ENCODE peak calls at places on chromosome 9, in five cellular contexts. A, X, H, B and U are unnamed samples.

GRCh38 chr9:136757328-136757727 is 715 bp downstream of the LCN8 start:
- DNase-seq in A (no peak), X (no peak), H (no peak), B (no peak), U (no peak)

GRCh38 chr9:120774719-120775118 is 18.5 kb downstream of the FBXW2 start:
- DNase-seq in A (no peak), X (peak), H (no peak), B (no peak), U (no peak)

GRCh38 chr9:10704720-10705119 is 91.9 kb upstream of the PTPRD start:
- DNase-seq in A (no peak), X (no peak), H (no peak), B (no peak), U (no peak)

GRCh38 chr9:4762889-4763521 is 22.0 kb upstream of the AK3 start:
- DNase-seq in A (peak), X (peak), H (no peak), B (no peak), U (peak)

GRCh38 chr9:16825364-16825763 is 45.1 kb downstream of the BNC2 start:
- DNase-seq in A (no peak), X (no peak), H (no peak), B (no peak), U (no peak)

GRCh38 chr9:90100014-90100413 is 495.2 kb downstream of the GADD45G start:
- DNase-seq in A (no peak), X (no peak), H (no peak), B (no peak), U (no peak)

GRCh38 chr9:119500072-119500771 is 131.0 kb upstream of the BRINP1 start:
- DNase-seq in A (no peak), X (no peak), H (no peak), B (no peak), U (no peak)

GRCh38 chr9:124735121-124735520 is 36.0 kb downstream of the NR6A1 start:
- DNase-seq in A (no peak), X (no peak), H (no peak), B (no peak), U (no peak)

GRCh38 chr9:100595391-100596199 is 17.7 kb downstream of the CAVIN4 start:
- DNase-seq in A (peak), X (peak), H (peak), B (no peak), U (peak)

GRCh38 chr9:130526854-130527650 is 52.3 kb upstream of the FUBP3 start:
- DNase-seq in A (no peak), X (no peak), H (no peak), B (no peak), U (no peak)

GRCh38 chr9:133538851-133539250 is 4.3 kb downstream of the ADAMTSL2 start:
- DNase-seq in A (no peak), X (no peak), H (no peak), B (no peak), U (no peak)

GRCh38 chr9:73742412-73742811 is 590.7 kb downstream of the ANXA1 start:
- DNase-seq in A (no peak), X (no peak), H (no peak), B (no peak), U (no peak)

GRCh38 chr9:130938652-130939404 is at the start of gene FIBCD1:
- DNase-seq in A (no peak), X (peak), H (no peak), B (no peak), U (peak)

GRCh38 chr9:121709798-121710197 is 58.4 kb downstream of the DAB2IP start:
- DNase-seq in A (no peak), X (no peak), H (no peak), B (no peak), U (no peak)

GRCh38 chr9:88355166-88355565 is 33.1 kb upstream of the SPIN1 start:
- DNase-seq in A (no peak), X (no peak), H (no peak), B (no peak), U (no peak)

GRCh38 chr9:112719696-112720095 is 1.8 kb upstream of the INIP start:
- DNase-seq in A (no peak), X (no peak), H (no peak), B (no peak), U (no peak)

GRCh38 chr9:89988458-89988857 is 383.6 kb downstream of the GADD45G start:
- DNase-seq in A (no peak), X (no peak), H (no peak), B (no peak), U (no peak)

GRCh38 chr9:100359057-100359456 is 6.3 kb upstream of the TEX10 start:
- DNase-seq in A (no peak), X (no peak), H (no peak), B (no peak), U (no peak)

GRCh38 chr9:123713282-123713681 is 216.6 kb downstream of the DENND1A start:
- DNase-seq in A (no peak), X (no peak), H (no peak), B (no peak), U (no peak)

GRCh38 chr9:123370526-123371227 is 14.7 kb downstream of the CRB2 start:
- DNase-seq in A (no peak), X (no peak), H (no peak), B (no peak), U (no peak)

GRCh38 chr9:83934569-83935275 is 13.5 kb upstream of the KIF27 start:
- DNase-seq in A (no peak), X (no peak), H (no peak), B (no peak), U (no peak)

GRCh38 chr9:97555164-97555563 is 53.7 kb downstream of the TMOD1 start:
- DNase-seq in A (peak), X (no peak), H (no peak), B (no peak), U (no peak)

GRCh38 chr9:13719981-13720380 is 440.5 kb upstream of the MPDZ start:
- DNase-seq in A (no peak), X (no peak), H (no peak), B (no peak), U (no peak)

GRCh38 chr9:137034709-137035506 is 3.0 kb upstream of the FUT7 start:
- DNase-seq in A (peak), X (peak), H (peak), B (peak), U (peak)

GRCh38 chr9:92276223-92277007 is 17.1 kb downstream of the IARS1 start:
- DNase-seq in A (no peak), X (no peak), H (no peak), B (no peak), U (peak)

GRCh38 chr9:123401879-123402513 is 46.0 kb downstream of the CRB2 start:
- DNase-seq in A (peak), X (peak), H (no peak), B (no peak), U (peak)

GRCh38 chr9:30089428-30089827 is 2295.0 kb upstream of the ACO1 start:
- DNase-seq in A (no peak), X (no peak), H (no peak), B (no peak), U (no peak)

GRCh38 chr9:38107811-38108304 is 38.8 kb upstream of the SHB start:
- DNase-seq in A (no peak), X (peak), H (no peak), B (peak), U (no peak)

GRCh38 chr9:37220971-37221370 is 100.6 kb downstream of the ZCCHC7 start:
- DNase-seq in A (no peak), X (no peak), H (no peak), B (no peak), U (no peak)

GRCh38 chr9:22008662-22009562 is at the start of gene CDKN2B:
- DNase-seq in A (peak), X (no peak), H (no peak), B (peak), U (peak)

GRCh38 chr9:22005700-22006605 is 3.2 kb downstream of the CDKN2B start:
- DNase-seq in A (no peak), X (no peak), H (no peak), B (peak), U (peak)

GRCh38 chr9:22009563-22009867 is 410 bp upstream of the CDKN2B start:
- DNase-seq in A (no peak), X (no peak), H (no peak), B (no peak), U (no peak)

GRCh38 chr9:22002038-22002437 is 7.1 kb downstream of the CDKN2B start:
- DNase-seq in A (no peak), X (no peak), H (no peak), B (no peak), U (no peak)

DNA sequence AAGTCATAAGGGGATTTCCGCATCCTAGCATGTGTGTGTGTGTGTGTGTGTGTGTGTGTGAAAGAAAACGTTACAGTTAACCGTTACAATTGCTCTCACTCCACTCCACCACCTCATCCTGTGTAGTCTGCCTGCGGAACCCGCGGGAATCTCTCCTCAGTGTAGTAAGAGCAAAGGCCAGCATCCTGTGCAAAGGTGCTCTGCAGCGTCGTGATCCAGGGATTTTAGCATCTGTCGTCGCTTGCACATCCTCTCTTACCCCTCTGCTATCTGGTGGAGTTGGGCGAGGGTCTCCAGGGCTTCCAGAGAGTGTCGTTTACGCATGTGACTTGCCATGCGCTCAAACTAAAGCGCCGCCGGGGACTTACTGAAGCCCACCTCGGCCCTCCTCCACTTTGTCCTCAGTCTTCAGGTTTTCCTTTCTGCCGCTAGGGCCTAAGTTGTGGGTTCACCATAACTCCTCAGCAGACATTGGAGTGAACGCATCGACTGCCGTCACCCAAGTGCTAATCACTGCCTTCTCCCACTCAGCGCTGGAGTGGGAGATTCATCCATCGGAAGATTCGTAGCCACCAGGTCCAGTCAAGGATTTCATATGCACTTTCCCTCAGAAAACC is 3.9 kb downstream of the CDKN2B start:
- DNase-seq in A (no peak), X (no peak), H (no peak), B (no peak), U (peak)
- TF ChIP-seq CTCF in A (no peak), X (no peak), H (no peak), B (no peak), U (no peak)

GRCh38 chr9:21965401-21965951 is 28.7 kb downstream of the CDKN2A start:
- DNase-seq in A (no peak), X (no peak), H (no peak), B (no peak), U (peak)
- TF ChIP-seq CTCF in A (peak), X (no peak), H (peak), B (no peak), U (no peak)

GRCh38 chr9:72173080-72173479 is 23.8 kb downstream of the GDA start:
- DNase-seq in A (no peak), X (no peak), H (no peak), B (no peak), U (no peak)

GRCh38 chr9:72165821-72166547 is 16.7 kb downstream of the GDA start:
- DNase-seq in A (no peak), X (no peak), H (no peak), B (no peak), U (no peak)

GRCh38 chr9:72168075-72168474 is 18.8 kb downstream of the GDA start:
- DNase-seq in A (no peak), X (no peak), H (no peak), B (no peak), U (no peak)

GRCh38 chr9:72169185-72169584 is 19.9 kb downstream of the GDA start:
- DNase-seq in A (no peak), X (no peak), H (peak), B (no peak), U (no peak)
- TF ChIP-seq CTCF in A (no peak), X (no peak), H (no peak), B (no peak), U (no peak)

GRCh38 chr9:76756273-76756650 is 8.0 kb upstream of the PCA3 start:
- DNase-seq in A (peak), X (no peak), H (no peak), B (no peak), U (peak)
- TF ChIP-seq CTCF in A (no peak), X (no peak), H (no peak), B (no peak), U (no peak)

DNA sequence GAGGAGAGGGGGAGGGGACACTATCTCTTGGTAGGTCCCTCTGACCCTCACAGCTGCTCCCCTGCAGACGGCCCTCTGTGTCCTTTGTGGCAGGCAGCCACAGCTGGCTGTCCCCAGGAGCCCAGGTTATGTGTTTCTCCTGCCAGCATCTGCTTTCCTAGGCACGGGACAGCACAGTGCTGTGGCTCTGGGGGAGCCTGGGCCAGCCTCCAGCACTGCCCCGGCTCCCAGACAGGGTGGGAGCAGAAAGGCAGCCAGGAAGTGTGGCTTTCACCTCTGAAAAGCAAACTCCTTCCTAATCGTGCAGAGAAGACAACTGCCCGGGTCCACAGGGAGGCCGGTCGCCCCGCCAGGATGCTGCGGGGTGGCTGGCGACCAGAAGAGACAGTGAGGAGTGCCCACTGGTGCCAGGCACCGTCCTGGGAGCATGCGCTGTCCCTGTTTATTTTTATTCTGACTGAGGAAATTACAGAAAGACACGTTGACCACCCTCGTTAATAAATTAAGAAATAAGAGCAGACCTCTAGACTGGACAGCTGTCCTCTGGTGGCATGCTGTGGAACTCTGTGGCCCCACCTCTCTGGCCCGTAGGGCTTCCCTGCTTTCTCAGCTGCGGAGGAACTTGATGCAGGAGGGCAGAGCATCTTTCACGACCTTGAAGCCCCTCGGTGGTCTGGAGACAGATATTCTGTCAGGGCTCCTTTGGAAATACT is 240.3 kb downstream of the FANCC start:
- DNase-seq in A (no peak), X (no peak), H (no peak), B (no peak), U (no peak)
- TF ChIP-seq CTCF in A (no peak), X (no peak), H (no peak), B (no peak), U (no peak)

GRCh38 chr9:34989946-34990635 is 546 bp downstream of the DNAJB5 start:
- DNase-seq in A (no peak), X (peak), H (peak), B (no peak), U (peak)

GRCh38 chr9:34992376-34992951 is 2.9 kb downstream of the DNAJB5 start:
- DNase-seq in A (no peak), X (peak), H (no peak), B (no peak), U (no peak)

GRCh38 chr9:34990908-34991832 is 1.6 kb downstream of the DNAJB5 start:
- DNase-seq in A (no peak), X (no peak), H (no peak), B (no peak), U (no peak)

GRCh38 chr9:34993502-34994428 is 4.2 kb downstream of the DNAJB5 start:
- DNase-seq in A (peak), X (no peak), H (no peak), B (no peak), U (no peak)

DNA sequence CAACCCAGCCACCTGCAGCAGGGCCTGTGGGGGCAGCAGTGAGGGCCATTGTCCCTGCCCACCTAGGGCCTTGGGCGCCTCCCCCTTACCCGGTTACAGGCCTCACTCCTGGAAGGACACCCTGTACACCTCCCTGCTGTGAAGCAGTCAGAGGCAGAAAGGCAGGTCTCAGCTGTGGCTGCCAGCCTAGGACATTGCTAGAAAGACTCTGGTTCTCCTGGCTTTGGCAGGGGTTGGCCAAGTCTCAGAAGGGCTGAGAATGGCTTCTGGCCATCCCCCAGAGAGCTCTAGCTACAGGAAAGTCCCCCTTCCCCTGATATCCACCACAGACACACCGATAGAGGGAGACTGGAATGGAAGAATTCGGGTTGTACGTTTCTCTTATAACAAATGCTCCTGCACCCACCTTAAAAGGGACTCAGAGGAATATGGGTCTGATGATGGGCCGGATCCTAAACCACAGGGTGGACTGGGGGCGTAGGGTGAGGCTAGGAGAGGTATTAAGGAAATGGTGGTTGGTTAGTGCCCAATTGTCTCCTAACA is 2.4 kb downstream of the DNAJB5 start:
- DNase-seq in A (no peak), X (peak), H (no peak), B (no peak), U (no peak)
- TF ChIP-seq CTCF in A (no peak), X (peak), H (no peak), B (no peak), U (no peak)